ENCODE peak calls at places on chromosomes 16 and 17, in nine cellular contexts. Q is cardiac fibroblast; L is MCF 10A; P is body of pancreas; D is heart right ventricle; Y is HFFc6; J is activated CD8-positive, alpha-beta T cell treated with anti-CD3 and anti-CD28 coated beads for 36 hours; B is fibroblast of lung; S is dorsolateral prefrontal cortex. M is an unnamed sample.

GRCh38 chr16:4846503-4846900 is 586 bp downstream of the GLYR1 start:
- DNase-seq in Q (peak), L (peak), P (peak), D (peak), Y (peak), J (peak), B (peak), S (peak), M (peak)

GRCh38 chr17:50916708-50917417 is 50.7 kb upstream of the TOB1 start:
- DNase-seq in Q (no peak), L (no peak), P (no peak), D (peak), Y (no peak), J (peak), B (no peak), S (no peak), M (no peak)

GRCh38 chr16:56354746-56355145 is 70.6 kb downstream of the AMFR start:
- DNase-seq in Q (no peak), L (no peak), P (no peak), D (no peak), Y (no peak), J (no peak), B (no peak), S (peak), M (no peak)

GRCh38 chr17:3026856-3027751 is 36.3 kb downstream of the OR1D5 start:
- DNase-seq in Q (no peak), L (no peak), P (no peak), D (no peak), Y (no peak), J (no peak), B (no peak), S (peak), M (no peak)

GRCh38 chr17:9928601-9929341 is 23.7 kb upstream of the RCVRN start:
- DNase-seq in Q (peak), L (peak), P (no peak), D (no peak), Y (peak), J (no peak), B (peak), S (no peak), M (peak)

GRCh38 chr17:68020451-68020779 is 15.1 kb upstream of the KPNA2 start:
- DNase-seq in Q (no peak), L (peak), P (no peak), D (no peak), Y (no peak), J (no peak), B (no peak), S (no peak), M (no peak)

GRCh38 chr16:898216-898615 is 72.6 kb downstream of the LMF1 start:
- DNase-seq in Q (no peak), L (no peak), P (no peak), D (no peak), Y (no peak), J (no peak), B (no peak), S (no peak), M (no peak)

GRCh38 chr17:59837362-59838195 is 55.2 kb downstream of the TUBD1 start:
- DNase-seq in Q (peak), L (peak), P (peak), D (no peak), Y (peak), J (peak), B (peak), S (no peak), M (peak)

GRCh38 chr16:3988824-3989223 is 108.3 kb upstream of the CREBBP start:
- DNase-seq in Q (no peak), L (no peak), P (no peak), D (no peak), Y (no peak), J (no peak), B (no peak), S (no peak), M (no peak)

GRCh38 chr17:13337864-13338371 is 263.8 kb downstream of the HS3ST3A1 start:
- DNase-seq in Q (peak), L (peak), P (peak), D (no peak), Y (peak), J (peak), B (peak), S (no peak), M (peak)

GRCh38 chr16:55499951-55500350 is 8.9 kb upstream of the LPCAT2 start:
- DNase-seq in Q (peak), L (peak), P (no peak), D (no peak), Y (peak), J (peak), B (peak), S (no peak), M (peak)

GRCh38 chr17:46943511-46944393 is 20.8 kb downstream of the GOSR2 start:
- DNase-seq in Q (peak), L (no peak), P (peak), D (no peak), Y (peak), J (peak), B (peak), S (peak), M (peak)

GRCh38 chr16:88383401-88384221 is 852 bp downstream of the ZNF469 start:
- DNase-seq in Q (peak), L (no peak), P (peak), D (peak), Y (peak), J (no peak), B (peak), S (peak), M (peak)

GRCh38 chr17:29384901-29385300 is 5.3 kb upstream of the TAOK1 start:
- DNase-seq in Q (peak), L (no peak), P (no peak), D (no peak), Y (no peak), J (no peak), B (no peak), S (no peak), M (no peak)

DNA sequence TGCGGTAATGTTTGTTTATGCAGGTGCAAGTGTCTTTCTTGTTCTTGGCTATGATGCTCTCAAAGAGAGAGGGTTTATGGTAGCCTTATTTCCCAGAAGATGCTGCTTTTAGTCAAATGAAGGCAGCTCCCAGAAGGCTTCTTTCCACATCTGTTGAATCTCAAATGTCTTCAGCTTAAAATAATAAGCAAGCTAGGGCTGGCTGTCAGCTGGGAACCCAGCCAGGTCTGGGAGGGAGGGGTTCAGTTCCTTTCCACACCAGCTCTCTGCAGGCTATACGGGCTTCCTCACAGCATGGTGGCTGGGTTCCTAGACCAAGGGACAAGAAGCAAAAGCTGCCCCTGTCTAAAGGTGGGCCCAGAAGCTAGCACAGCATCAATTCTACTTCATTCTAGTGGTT is 47.4 kb upstream of the ATF7IP2 start:
- DNase-seq in Q (no peak), L (peak), P (no peak), D (peak), Y (no peak), J (no peak), B (peak), S (no peak), M (peak)
- TF ChIP-seq CTCF in Q (no peak), L (no peak), P (no peak), D (no peak), Y (no peak), J (no peak), B (no peak), S (no peak), M (no peak)

DNA sequence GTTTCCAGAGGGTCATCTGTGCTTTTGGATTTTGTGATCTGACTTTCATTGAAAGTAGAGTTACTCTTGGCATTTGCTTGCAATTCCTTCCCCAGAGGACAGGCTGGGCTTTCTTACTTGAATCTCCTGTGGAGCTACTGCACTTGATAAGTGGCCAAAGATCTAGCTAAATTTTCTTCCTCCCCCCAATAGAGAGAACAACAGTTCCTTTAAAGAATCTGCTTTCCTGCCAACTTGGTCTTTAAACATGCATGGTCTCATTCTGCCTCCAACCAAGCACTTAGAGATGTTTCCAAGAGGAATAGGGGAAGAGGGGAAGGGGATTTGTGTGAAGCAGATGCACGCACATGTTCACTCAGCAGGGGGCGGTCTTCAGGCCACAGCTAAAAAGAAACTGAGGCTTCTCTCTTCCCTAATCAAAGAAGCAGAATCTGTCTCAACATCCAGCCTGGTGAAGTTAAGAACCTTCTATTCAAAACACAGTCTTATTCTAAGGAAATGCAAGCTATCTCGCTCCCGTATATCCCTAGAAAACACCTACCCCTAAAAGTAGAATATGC is 229.6 kb downstream of the ZFHX3 start:
- DNase-seq in Q (no peak), L (no peak), P (no peak), D (no peak), Y (no peak), J (no peak), B (peak), S (no peak), M (peak)
- TF ChIP-seq CTCF in Q (no peak), L (no peak), P (no peak), D (no peak), Y (peak), J (no peak), B (peak), S (peak), M (peak)

DNA sequence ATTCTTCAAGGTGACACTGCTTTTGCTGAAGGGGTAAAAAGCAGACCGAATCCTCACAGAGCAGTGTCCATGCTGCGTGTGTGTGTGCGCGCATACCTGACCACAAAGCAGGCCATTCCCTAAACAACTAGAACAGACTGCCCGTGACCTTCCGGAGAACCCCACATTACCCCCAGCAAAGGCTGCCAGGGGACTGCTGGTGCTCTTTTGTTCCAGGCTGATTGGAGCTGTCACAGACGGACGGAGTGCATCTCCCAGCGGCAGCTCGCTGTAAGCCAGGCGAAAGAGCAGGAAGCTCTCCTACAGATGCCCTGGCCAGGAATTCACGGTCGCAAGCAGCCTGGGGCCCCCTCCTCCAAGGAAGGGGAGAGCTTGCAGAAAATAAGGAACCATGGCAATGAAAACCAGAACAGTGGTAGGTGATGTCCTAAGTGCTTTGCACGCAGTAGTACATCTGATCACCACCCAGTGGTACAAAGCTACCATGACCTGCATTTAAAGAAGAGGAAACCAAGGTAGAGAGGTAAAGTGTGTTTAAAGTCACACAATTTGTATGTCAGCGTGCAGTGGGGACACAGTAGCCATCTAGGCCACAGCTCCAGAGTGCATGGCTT is 153.4 kb upstream of the DYNLRB2 start:
- DNase-seq in Q (no peak), L (no peak), P (no peak), D (no peak), Y (no peak), J (no peak), B (no peak), S (no peak), M (peak)
- TF ChIP-seq CTCF in Q (no peak), L (no peak), P (no peak), D (no peak), Y (no peak), J (no peak), B (no peak), S (no peak), M (peak)

GRCh38 chr16:2964416-2965223 is 545 bp downstream of the KREMEN2 start:
- DNase-seq in Q (no peak), L (peak), P (no peak), D (no peak), Y (no peak), J (peak), B (no peak), S (no peak), M (no peak)
- TF ChIP-seq CTCF in Q (no peak), L (no peak), P (no peak), D (no peak), Y (no peak), J (no peak), B (no peak), S (no peak), M (no peak)

GRCh38 chr16:75640598-75640997 is 6.9 kb downstream of the KARS1 start:
- DNase-seq in Q (no peak), L (no peak), P (no peak), D (no peak), Y (no peak), J (no peak), B (no peak), S (no peak), M (no peak)

GRCh38 chr16:75647138-75647491 is 350 bp downstream of the KARS1 start:
- DNase-seq in Q (no peak), L (no peak), P (no peak), D (no peak), Y (no peak), J (no peak), B (no peak), S (no peak), M (no peak)

GRCh38 chr16:75648265-75649076 is 898 bp downstream of the TERF2IP start:
- DNase-seq in Q (peak), L (peak), P (peak), D (peak), Y (peak), J (peak), B (peak), S (peak), M (peak)

GRCh38 chr16:75647492-75648264 is at the start of the genes KARS1 and TERF2IP:
- DNase-seq in Q (peak), L (peak), P (peak), D (peak), Y (peak), J (peak), B (peak), S (peak), M (peak)

GRCh38 chr16:75644240-75645012 is 3.0 kb downstream of the KARS1 start:
- DNase-seq in Q (no peak), L (peak), P (no peak), D (no peak), Y (no peak), J (no peak), B (no peak), S (no peak), M (no peak)
- TF ChIP-seq CTCF in Q (no peak), L (no peak), P (no peak), D (no peak), Y (no peak), J (no peak), B (no peak), S (no peak), M (no peak)